ENCODE peak calls at places on chromosomes 12 and 14, in four cellular contexts. J is AG08395; S is stimulated activated CD4-positive, alpha-beta T cell treated with anti-CD3 and anti-CD28 coated beads, TNF-alpha, amount 100 ng/mL, for 1 hour; G is activated CD4-positive, alpha-beta T cell treated with anti-CD3 and anti-CD28 coated beads, Interleukin-2, amount 50 U/mL, for 1 hour. Z is an unnamed sample.

GRCh38 chr12:57894577-57895292 is 46.6 kb upstream of the ATP23 start:
- DNase-seq in J (no peak), S (no peak), G (no peak), Z (no peak)

GRCh38 chr12:113064395-113065125 is 8.0 kb downstream of the DTX1 start:
- DNase-seq in J (no peak), S (no peak), G (no peak), Z (no peak)

GRCh38 chr12:126069549-126070165 is 1004.4 kb downstream of the AACS start:
- DNase-seq in J (peak; percentile 5), S (no peak), G (peak; percentile 1), Z (peak; percentile 7)

GRCh38 chr14:46405095-46405494 is 246.5 kb downstream of the RPL10L start:
- DNase-seq in J (no peak), S (no peak), G (no peak), Z (no peak)

GRCh38 chr12:131430158-131430772 is 280.6 kb upstream of the SFSWAP start:
- DNase-seq in J (no peak), S (no peak), G (no peak), Z (no peak)

GRCh38 chr12:96828169-96828789 is 78.8 kb upstream of the NEDD1 start:
- DNase-seq in J (no peak), S (no peak), G (no peak), Z (no peak)

GRCh38 chr12:105534068-105534467 is 203.6 kb downstream of the C12orf75 start:
- DNase-seq in J (no peak), S (no peak), G (no peak), Z (no peak)

GRCh38 chr12:96456265-96456974 is 33.0 kb upstream of the CFAP54 start:
- DNase-seq in J (no peak), S (no peak), G (no peak), Z (no peak)

GRCh38 chr14:102317564-102318248 is 1.8 kb upstream of the ZNF839 start:
- DNase-seq in J (no peak), S (no peak), G (no peak), Z (no peak)

GRCh38 chr14:75277000-75277795 is 1.4 kb upstream of the FOS start:
- DNase-seq in J (peak; percentile 86), S (no peak), G (peak; percentile 68), Z (peak; percentile 90)

GRCh38 chr12:27595231-27595642 is 71.2 kb downstream of the PPFIBP1 start:
- DNase-seq in J (peak; percentile 68), S (no peak), G (no peak), Z (no peak)

GRCh38 chr12:25388216-25388615 is 137.5 kb upstream of the KRAS start:
- DNase-seq in J (no peak), S (no peak), G (no peak), Z (no peak)

GRCh38 chr12:7144414-7145120 is 14.4 kb downstream of the CLSTN3 start:
- DNase-seq in J (peak; percentile 65), S (no peak), G (no peak), Z (no peak)

GRCh38 chr12:127052491-127053232 is 1214.3 kb upstream of the TMEM132C start:
- DNase-seq in J (peak; percentile 44), S (no peak), G (no peak), Z (no peak)

GRCh38 chr12:81079280-81080076 is 1.6 kb downstream of the ACSS3 start:
- DNase-seq in J (no peak), S (no peak), G (no peak), Z (no peak)

GRCh38 chr12:267581-268482 is 5.2 kb upstream of the SLC6A13 start:
- DNase-seq in J (no peak), S (no peak), G (no peak), Z (no peak)

GRCh38 chr12:46266382-46266791 is 2.5 kb downstream of the SLC38A1 start:
- DNase-seq in J (no peak), S (no peak), G (peak; percentile 46), Z (no peak)

GRCh38 chr12:91361864-91362263 is 179.2 kb upstream of the DCN start:
- DNase-seq in J (peak; percentile 39), S (no peak), G (no peak), Z (no peak)

GRCh38 chr14:80378084-80378483 is 166.8 kb upstream of the DIO2 start:
- DNase-seq in J (no peak), S (no peak), G (no peak), Z (no peak)

GRCh38 chr12:106133136-106134087 is 5.3 kb downstream of the NUAK1 start:
- DNase-seq in J (peak; percentile 19), S (no peak), G (no peak), Z (no peak)

GRCh38 chr14:91159906-91160305 is 46.0 kb downstream of the DGLUCY start:
- DNase-seq in J (no peak), S (no peak), G (no peak), Z (no peak)

GRCh38 chr14:100072783-100073346 is 7.6 kb downstream of the EVL start:
- DNase-seq in J (no peak), S (no peak), G (peak; percentile 67), Z (peak; percentile 32)

GRCh38 chr12:79558924-79559469 is 131.8 kb downstream of the PAWR start:
- DNase-seq in J (no peak), S (no peak), G (no peak), Z (no peak)

GRCh38 chr14:99884834-99885648 is 91.8 kb downstream of the EML1 start:
- DNase-seq in J (peak; percentile 72), S (no peak), G (no peak), Z (peak; percentile 34)

GRCh38 chr14:23550827-23551265 is 719 bp downstream of the ZFHX2 start:
- DNase-seq in J (no peak), S (no peak), G (no peak), Z (no peak)

GRCh38 chr14:102292446-102292845 is 12.5 kb downstream of the MOK start:
- DNase-seq in J (no peak), S (no peak), G (no peak), Z (no peak)

GRCh38 chr12:28171356-28172060 is 18.7 kb upstream of the CCDC91 start:
- DNase-seq in J (no peak), S (no peak), G (no peak), Z (no peak)

GRCh38 chr14:35368583-35368982 is 36.0 kb downstream of the NFKBIA start:
- DNase-seq in J (no peak), S (no peak), G (no peak), Z (no peak)

Z was measured in prostate gland.